ENCODE peak calls at places on chromosomes 4 and X, in ten cellular contexts. O is cardiac muscle cell; G is stimulated activated CD4-positive, alpha-beta T cell treated with anti-CD3 and anti-CD28 coated beads, Interleukin-12 subunit alpha, Interleukin-12 subunit beta, amount 100 ng/mL, for 48 hours; E is prostate gland; I is T-helper 1 cell; W is Peyer's patch; N is fibroblast of mammary gland; F is HEK293T; J is OCI-LY7; T is iris pigment epithelial cell. L is an unnamed sample.

GRCh38 chr4:15776871-15777648 is 1.1 kb upstream of the CD38 start:
- DNase-seq in O (no peak), G (no peak), E (no peak), I (no peak), W (no peak), N (no peak), F (no peak), J (peak; percentile 94), T (no peak), L (no peak)

GRCh38 chr4:16713271-16713670 is 185.2 kb downstream of the LDB2 start:
- DNase-seq in O (no peak), G (no peak), E (no peak), I (no peak), W (no peak), N (no peak), F (no peak), J (no peak), T (no peak), L (no peak)

GRCh38 chr4:174457468-174457867 is 64.8 kb downstream of the HPGD start:
- DNase-seq in O (no peak), G (no peak), E (no peak), I (no peak), W (no peak), N (no peak), F (no peak), J (no peak), T (no peak), L (no peak)

GRCh38 chr4:150126201-150126879 is 48.1 kb downstream of the DCLK2 start:
- DNase-seq in O (peak; percentile 70), G (no peak), E (no peak), I (no peak), W (no peak), N (peak; percentile 71), F (no peak), J (peak; percentile 1), T (peak; percentile 76), L (no peak)

GRCh38 chrX:19064175-19064574 is 58.1 kb downstream of the ADGRG2 start:
- DNase-seq in O (peak; percentile 18), G (no peak), E (no peak), I (no peak), W (no peak), N (peak; percentile 62), F (no peak), J (no peak), T (peak; percentile 53), L (no peak)

GRCh38 chrX:97790850-97791249 is 907.1 kb downstream of the RPA4 start:
- DNase-seq in O (no peak), G (no peak), E (no peak), I (no peak), W (no peak), N (no peak), F (no peak), J (no peak), T (no peak), L (no peak)

GRCh38 chr4:8780596-8781368 is 90.9 kb downstream of the HMX1 start:
- DNase-seq in O (no peak), G (no peak), E (no peak), I (no peak), W (no peak), N (no peak), F (no peak), J (no peak), T (no peak), L (no peak)

GRCh38 chrX:110003167-110004156 is 548 bp downstream of the TMEM164 start:
- DNase-seq in O (peak; percentile 23), G (no peak), E (peak; percentile 5), I (no peak), W (peak; percentile 49), N (peak; percentile 24), F (no peak), J (no peak), T (no peak), L (no peak)

GRCh38 chr4:77618383-77619241 is 13.0 kb downstream of the CXCL13 start:
- DNase-seq in O (peak; percentile 85), G (peak; percentile 77), E (peak; percentile 87), I (peak; percentile 17), W (peak; percentile 88), N (peak; percentile 75), F (peak; percentile 80), J (peak; percentile 70), T (peak; percentile 65), L (peak; percentile 64)

GRCh38 chr4:2300431-2300861 is 38.5 kb upstream of the MXD4 start:
- DNase-seq in O (no peak), G (no peak), E (no peak), I (no peak), W (no peak), N (no peak), F (no peak), J (no peak), T (no peak), L (no peak)

GRCh38 chr4:54228064-54228527 is 997 bp upstream of the PDGFRA start:
- DNase-seq in O (peak; percentile 96), G (peak; percentile 50), E (no peak), I (no peak), W (peak; percentile 71), N (peak; percentile 84), F (peak; percentile 75), J (no peak), T (peak; percentile 84), L (no peak)

GRCh38 chr4:75057369-75057768 is 124.5 kb downstream of the PARM1 start:
- DNase-seq in O (no peak), G (no peak), E (no peak), I (no peak), W (no peak), N (no peak), F (no peak), J (no peak), T (no peak), L (no peak)

GRCh38 chrX:39688576-39689373 is 409.0 kb downstream of the BCOR start:
- DNase-seq in O (peak; percentile 75), G (no peak), E (peak; percentile 22), I (no peak), W (peak; percentile 61), N (no peak), F (peak; percentile 61), J (no peak), T (peak; percentile 22), L (peak; percentile 71)

GRCh38 chr4:89704651-89705395 is 132.1 kb downstream of the SNCA start:
- DNase-seq in O (no peak), G (no peak), E (no peak), I (no peak), W (no peak), N (no peak), F (no peak), J (no peak), T (peak; percentile 24), L (no peak)

GRCh38 chr4:24007740-24008348 is 118.0 kb upstream of the PPARGC1A start:
- DNase-seq in O (peak; percentile 3), G (no peak), E (no peak), I (no peak), W (peak; percentile 51), N (no peak), F (no peak), J (no peak), T (no peak), L (no peak)

L was measured in Caki2.